ENCODE peak calls at places on chromosomes 7 and 10, in eight cellular contexts. One of them, this sample, is unnamed.

GRCh38 chr10:11411926-11412545 is 199.4 kb downstream of the USP6NL start:
- DNase-seq in CD8-positive, alpha-beta T cell: no peak
- DNase-seq in midbrain: no peak
- DNase-seq in ovary: no peak
- DNase-seq in astrocyte of the spinal cord: no peak
- DNase-seq in T-helper 2 cell: no peak
- DNase-seq in NCI-H526 treated with DMSO at 0.1 percent for 48 hours: no peak
- DNase-seq in RCC 7860: no peak
- DNase-seq in this sample: no peak

GRCh38 chr7:29127527-29127926 is 18.8 kb downstream of the CPVL start:
- DNase-seq in CD8-positive, alpha-beta T cell: no peak
- DNase-seq in midbrain: no peak
- DNase-seq in ovary: no peak
- DNase-seq in astrocyte of the spinal cord: no peak
- DNase-seq in T-helper 2 cell: no peak
- DNase-seq in NCI-H526 treated with DMSO at 0.1 percent for 48 hours: no peak
- DNase-seq in RCC 7860: no peak
- DNase-seq in this sample: no peak

GRCh38 chr10:103791858-103792257 is 63.5 kb downstream of the SH3PXD2A start:
- DNase-seq in CD8-positive, alpha-beta T cell: no peak
- DNase-seq in midbrain: no peak
- DNase-seq in ovary: no peak
- DNase-seq in astrocyte of the spinal cord: no peak
- DNase-seq in T-helper 2 cell: no peak
- DNase-seq in NCI-H526 treated with DMSO at 0.1 percent for 48 hours: no peak
- DNase-seq in RCC 7860: no peak
- DNase-seq in this sample: no peak

GRCh38 chr10:124717911-124718734 is 26.1 kb downstream of the FAM53B start:
- DNase-seq in CD8-positive, alpha-beta T cell: peak; percentile 66
- DNase-seq in midbrain: no peak
- DNase-seq in ovary: no peak
- DNase-seq in astrocyte of the spinal cord: no peak
- DNase-seq in T-helper 2 cell: peak; percentile 92
- DNase-seq in NCI-H526 treated with DMSO at 0.1 percent for 48 hours: no peak
- DNase-seq in RCC 7860: peak; percentile 17
- DNase-seq in this sample: peak; percentile 21

GRCh38 chr10:77333610-77334340 is 303.8 kb downstream of the KCNMA1 start:
- DNase-seq in CD8-positive, alpha-beta T cell: no peak
- DNase-seq in midbrain: no peak
- DNase-seq in ovary: no peak
- DNase-seq in astrocyte of the spinal cord: no peak
- DNase-seq in T-helper 2 cell: no peak
- DNase-seq in NCI-H526 treated with DMSO at 0.1 percent for 48 hours: peak; percentile 27
- DNase-seq in RCC 7860: no peak
- DNase-seq in this sample: peak; percentile 74

GRCh38 chr7:30688718-30689221 is 6.5 kb upstream of the CRHR2 start:
- DNase-seq in CD8-positive, alpha-beta T cell: no peak
- DNase-seq in midbrain: no peak
- DNase-seq in ovary: no peak
- DNase-seq in astrocyte of the spinal cord: no peak
- DNase-seq in T-helper 2 cell: no peak
- DNase-seq in NCI-H526 treated with DMSO at 0.1 percent for 48 hours: no peak
- DNase-seq in RCC 7860: no peak
- DNase-seq in this sample: no peak

GRCh38 chr10:72810976-72811375 is 82.6 kb upstream of the OIT3 start:
- DNase-seq in CD8-positive, alpha-beta T cell: no peak
- DNase-seq in midbrain: no peak
- DNase-seq in ovary: no peak
- DNase-seq in astrocyte of the spinal cord: no peak
- DNase-seq in T-helper 2 cell: no peak
- DNase-seq in NCI-H526 treated with DMSO at 0.1 percent for 48 hours: no peak
- DNase-seq in RCC 7860: no peak
- DNase-seq in this sample: no peak

GRCh38 chr10:77297370-77297692 is 340.3 kb downstream of the KCNMA1 start:
- DNase-seq in CD8-positive, alpha-beta T cell: no peak
- DNase-seq in midbrain: no peak
- DNase-seq in ovary: no peak
- DNase-seq in astrocyte of the spinal cord: peak; percentile 63
- DNase-seq in T-helper 2 cell: no peak
- DNase-seq in NCI-H526 treated with DMSO at 0.1 percent for 48 hours: no peak
- DNase-seq in RCC 7860: peak; percentile 67
- DNase-seq in this sample: peak; percentile 38

GRCh38 chr7:32890553-32891045 is 961 bp downstream of the KBTBD2 start:
- DNase-seq in CD8-positive, alpha-beta T cell: peak; percentile 24
- DNase-seq in midbrain: peak; percentile 53
- DNase-seq in ovary: peak; percentile 15
- DNase-seq in astrocyte of the spinal cord: peak; percentile 70
- DNase-seq in T-helper 2 cell: peak; percentile 62
- DNase-seq in NCI-H526 treated with DMSO at 0.1 percent for 48 hours: peak; percentile 37
- DNase-seq in RCC 7860: no peak
- DNase-seq in this sample: peak; percentile 67

GRCh38 chr7:110534241-110534931 is 556.5 kb upstream of the LRRN3 start:
- DNase-seq in CD8-positive, alpha-beta T cell: no peak
- DNase-seq in midbrain: no peak
- DNase-seq in ovary: peak; percentile 15
- DNase-seq in astrocyte of the spinal cord: peak; percentile 49
- DNase-seq in T-helper 2 cell: no peak
- DNase-seq in NCI-H526 treated with DMSO at 0.1 percent for 48 hours: peak; percentile 91
- DNase-seq in RCC 7860: peak; percentile 65
- DNase-seq in this sample: no peak

GRCh38 chr10:77451886-77452285 is 185.7 kb downstream of the KCNMA1 start:
- DNase-seq in CD8-positive, alpha-beta T cell: no peak
- DNase-seq in midbrain: no peak
- DNase-seq in ovary: no peak
- DNase-seq in astrocyte of the spinal cord: no peak
- DNase-seq in T-helper 2 cell: no peak
- DNase-seq in NCI-H526 treated with DMSO at 0.1 percent for 48 hours: no peak
- DNase-seq in RCC 7860: no peak
- DNase-seq in this sample: no peak

GRCh38 chr7:92366730-92367129 is 80.6 kb upstream of the GATAD1 start:
- DNase-seq in CD8-positive, alpha-beta T cell: no peak
- DNase-seq in midbrain: no peak
- DNase-seq in ovary: no peak
- DNase-seq in astrocyte of the spinal cord: no peak
- DNase-seq in T-helper 2 cell: no peak
- DNase-seq in NCI-H526 treated with DMSO at 0.1 percent for 48 hours: no peak
- DNase-seq in RCC 7860: no peak
- DNase-seq in this sample: no peak

GRCh38 chr10:119371704-119372663 is 164.6 kb downstream of the GRK5 start:
- DNase-seq in CD8-positive, alpha-beta T cell: no peak
- DNase-seq in midbrain: no peak
- DNase-seq in ovary: no peak
- DNase-seq in astrocyte of the spinal cord: peak; percentile 15
- DNase-seq in T-helper 2 cell: no peak
- DNase-seq in NCI-H526 treated with DMSO at 0.1 percent for 48 hours: no peak
- DNase-seq in RCC 7860: no peak
- DNase-seq in this sample: no peak

GRCh38 chr10:129604333-129605032 is 137.4 kb downstream of the MGMT start:
- DNase-seq in CD8-positive, alpha-beta T cell: no peak
- DNase-seq in midbrain: no peak
- DNase-seq in ovary: no peak
- DNase-seq in astrocyte of the spinal cord: no peak
- DNase-seq in T-helper 2 cell: no peak
- DNase-seq in NCI-H526 treated with DMSO at 0.1 percent for 48 hours: no peak
- DNase-seq in RCC 7860: no peak
- DNase-seq in this sample: no peak

GRCh38 chr7:107594961-107595737 is 15.1 kb downstream of the BCAP29 start:
- DNase-seq in CD8-positive, alpha-beta T cell: no peak
- DNase-seq in midbrain: no peak
- DNase-seq in ovary: no peak
- DNase-seq in astrocyte of the spinal cord: peak; percentile 93
- DNase-seq in T-helper 2 cell: no peak
- DNase-seq in NCI-H526 treated with DMSO at 0.1 percent for 48 hours: no peak
- DNase-seq in RCC 7860: peak; percentile 75
- DNase-seq in this sample: peak; percentile 84

GRCh38 chr7:45881759-45882464 is 6.4 kb upstream of the IGFBP1 start:
- DNase-seq in CD8-positive, alpha-beta T cell: no peak
- DNase-seq in midbrain: no peak
- DNase-seq in ovary: peak; percentile 27
- DNase-seq in astrocyte of the spinal cord: peak; percentile 66
- DNase-seq in T-helper 2 cell: no peak
- DNase-seq in NCI-H526 treated with DMSO at 0.1 percent for 48 hours: no peak
- DNase-seq in RCC 7860: no peak
- DNase-seq in this sample: peak; percentile 76

GRCh38 chr10:107054469-107055156 is 109.9 kb downstream of the SORCS1 start:
- DNase-seq in CD8-positive, alpha-beta T cell: no peak
- DNase-seq in midbrain: no peak
- DNase-seq in ovary: no peak
- DNase-seq in astrocyte of the spinal cord: no peak
- DNase-seq in T-helper 2 cell: no peak
- DNase-seq in NCI-H526 treated with DMSO at 0.1 percent for 48 hours: no peak
- DNase-seq in RCC 7860: no peak
- DNase-seq in this sample: no peak

GRCh38 chr10:72340510-72340895 is 14.2 kb downstream of the DNAJB12 start:
- DNase-seq in CD8-positive, alpha-beta T cell: peak; percentile 70
- DNase-seq in midbrain: peak; percentile 74
- DNase-seq in ovary: peak; percentile 64
- DNase-seq in astrocyte of the spinal cord: peak; percentile 49
- DNase-seq in T-helper 2 cell: peak; percentile 64
- DNase-seq in NCI-H526 treated with DMSO at 0.1 percent for 48 hours: no peak
- DNase-seq in RCC 7860: no peak
- DNase-seq in this sample: no peak

GRCh38 chr10:80207768-80208385 is 2.5 kb upstream of the ANXA11 start:
- DNase-seq in CD8-positive, alpha-beta T cell: no peak
- DNase-seq in midbrain: no peak
- DNase-seq in ovary: no peak
- DNase-seq in astrocyte of the spinal cord: no peak
- DNase-seq in T-helper 2 cell: no peak
- DNase-seq in NCI-H526 treated with DMSO at 0.1 percent for 48 hours: no peak
- DNase-seq in RCC 7860: no peak
- DNase-seq in this sample: no peak

GRCh38 chr10:1202343-1202742 is 146.2 kb downstream of the WDR37 start:
- DNase-seq in CD8-positive, alpha-beta T cell: no peak
- DNase-seq in midbrain: no peak
- DNase-seq in ovary: no peak
- DNase-seq in astrocyte of the spinal cord: no peak
- DNase-seq in T-helper 2 cell: no peak
- DNase-seq in NCI-H526 treated with DMSO at 0.1 percent for 48 hours: no peak
- DNase-seq in RCC 7860: no peak
- DNase-seq in this sample: peak; percentile 62

GRCh38 chr10:36256905-36257304 is 614.8 kb upstream of the FZD8 start:
- DNase-seq in CD8-positive, alpha-beta T cell: no peak
- DNase-seq in midbrain: no peak
- DNase-seq in ovary: no peak
- DNase-seq in astrocyte of the spinal cord: no peak
- DNase-seq in T-helper 2 cell: no peak
- DNase-seq in NCI-H526 treated with DMSO at 0.1 percent for 48 hours: no peak
- DNase-seq in RCC 7860: no peak
- DNase-seq in this sample: peak; percentile 52

GRCh38 chr7:123604739-123605138 is 3.1 kb downstream of the ASB15 start:
- DNase-seq in CD8-positive, alpha-beta T cell: no peak
- DNase-seq in midbrain: no peak
- DNase-seq in ovary: no peak
- DNase-seq in astrocyte of the spinal cord: no peak
- DNase-seq in T-helper 2 cell: no peak
- DNase-seq in NCI-H526 treated with DMSO at 0.1 percent for 48 hours: no peak
- DNase-seq in RCC 7860: no peak
- DNase-seq in this sample: no peak

GRCh38 chr10:100109670-100110069 is 28.0 kb upstream of the CPN1 start:
- DNase-seq in CD8-positive, alpha-beta T cell: no peak
- DNase-seq in midbrain: no peak
- DNase-seq in ovary: no peak
- DNase-seq in astrocyte of the spinal cord: no peak
- DNase-seq in T-helper 2 cell: no peak
- DNase-seq in NCI-H526 treated with DMSO at 0.1 percent for 48 hours: no peak
- DNase-seq in RCC 7860: no peak
- DNase-seq in this sample: no peak

GRCh38 chr7:129225206-129225930 is 538 bp downstream of the AHCYL2 start:
- DNase-seq in CD8-positive, alpha-beta T cell: peak; percentile 48
- DNase-seq in midbrain: peak; percentile 56
- DNase-seq in ovary: peak; percentile 37
- DNase-seq in astrocyte of the spinal cord: peak; percentile 44
- DNase-seq in T-helper 2 cell: peak; percentile 43
- DNase-seq in NCI-H526 treated with DMSO at 0.1 percent for 48 hours: peak; percentile 73
- DNase-seq in RCC 7860: no peak
- DNase-seq in this sample: peak; percentile 80

GRCh38 chr7:95264225-95264927 is 60.0 kb downstream of the PON1 start:
- DNase-seq in CD8-positive, alpha-beta T cell: no peak
- DNase-seq in midbrain: no peak
- DNase-seq in ovary: no peak
- DNase-seq in astrocyte of the spinal cord: peak; percentile 83
- DNase-seq in T-helper 2 cell: no peak
- DNase-seq in NCI-H526 treated with DMSO at 0.1 percent for 48 hours: no peak
- DNase-seq in RCC 7860: no peak
- DNase-seq in this sample: peak; percentile 51

GRCh38 chr7:44383566-44383965 is 58.2 kb upstream of the CAMK2B start:
- DNase-seq in CD8-positive, alpha-beta T cell: no peak
- DNase-seq in midbrain: peak; percentile 20
- DNase-seq in ovary: peak; percentile 3
- DNase-seq in astrocyte of the spinal cord: peak; percentile 82
- DNase-seq in T-helper 2 cell: no peak
- DNase-seq in NCI-H526 treated with DMSO at 0.1 percent for 48 hours: no peak
- DNase-seq in RCC 7860: peak; percentile 48
- DNase-seq in this sample: peak; percentile 41

GRCh38 chr10:52517017-52517416 is 202.9 kb downstream of the DKK1 start:
- DNase-seq in CD8-positive, alpha-beta T cell: no peak
- DNase-seq in midbrain: no peak
- DNase-seq in ovary: no peak
- DNase-seq in astrocyte of the spinal cord: no peak
- DNase-seq in T-helper 2 cell: no peak
- DNase-seq in NCI-H526 treated with DMSO at 0.1 percent for 48 hours: no peak
- DNase-seq in RCC 7860: no peak
- DNase-seq in this sample: no peak

GRCh38 chr10:52213511-52213831 is 100.6 kb upstream of the DKK1 start:
- DNase-seq in CD8-positive, alpha-beta T cell: no peak
- DNase-seq in midbrain: no peak
- DNase-seq in ovary: no peak
- DNase-seq in astrocyte of the spinal cord: peak; percentile 42
- DNase-seq in T-helper 2 cell: no peak
- DNase-seq in NCI-H526 treated with DMSO at 0.1 percent for 48 hours: no peak
- DNase-seq in RCC 7860: no peak
- DNase-seq in this sample: peak; percentile 32

GRCh38 chr7:98200364-98200763 is 10.9 kb upstream of the BHLHA15 start:
- DNase-seq in CD8-positive, alpha-beta T cell: no peak
- DNase-seq in midbrain: no peak
- DNase-seq in ovary: no peak
- DNase-seq in astrocyte of the spinal cord: no peak
- DNase-seq in T-helper 2 cell: no peak
- DNase-seq in NCI-H526 treated with DMSO at 0.1 percent for 48 hours: peak; percentile 83
- DNase-seq in RCC 7860: no peak
- DNase-seq in this sample: no peak